ENCODE peak calls at places on chromosome 16, in eight cellular contexts. C is lower leg skin, Q is tibial nerve, G is stomach, B is transverse colon, H is sigmoid colon, R is uterus, A is body of pancreas. I is an unnamed sample.

GRCh38 chr16:84535408-84535807 is 30.9 kb upstream of the MEAK7 start:
- DNase-seq in H (no peak), C (no peak), R (no peak), G (no peak), Q (no peak), A (no peak), B (no peak), I (peak)

GRCh38 chr16:85003076-85003475 is 8.3 kb downstream of the ZDHHC7 start:
- DNase-seq in G (no peak), C (no peak), A (no peak), Q (no peak), B (no peak), H (no peak), R (no peak), I (no peak)

GRCh38 chr16:1413684-1414531 is 596 bp downstream of the UNKL start:
- DNase-seq in C (no peak), B (peak), R (peak), Q (no peak), A (peak), H (no peak), G (peak), I (peak)

GRCh38 chr16:80804061-80804450 is 342 bp downstream of the CDYL2 start:
- DNase-seq in G (no peak), H (no peak), A (peak), C (no peak), Q (no peak), R (peak), B (peak), I (peak)

GRCh38 chr16:89183975-89184684 is 12.6 kb downstream of the CDH15 start:
- DNase-seq in R (no peak), A (no peak), C (no peak), Q (no peak), G (no peak), H (no peak), B (no peak), I (no peak)

GRCh38 chr16:85204242-85205010 is 92.2 kb upstream of the CIBAR2 start:
- DNase-seq in B (no peak), R (no peak), Q (no peak), H (no peak), C (no peak), G (no peak), A (no peak), I (no peak)

GRCh38 chr16:69796285-69797118 is 34.4 kb downstream of the WWP2 start:
- DNase-seq in A (peak), Q (no peak), C (peak), G (no peak), R (peak), H (peak), B (peak), I (no peak)

GRCh38 chr16:11312718-11313492 is 31.8 kb upstream of the PRM1 start:
- DNase-seq in H (no peak), Q (no peak), C (no peak), A (peak), G (peak), B (peak), R (peak), I (no peak)

GRCh38 chr16:1678500-1679098 is 520 bp downstream of the JPT2 start:
- DNase-seq in B (peak), H (no peak), Q (peak), C (no peak), R (peak), A (peak), G (peak), I (no peak)

GRCh38 chr16:75351183-75351582 is 82.1 kb downstream of the CFDP1 start:
- DNase-seq in C (no peak), A (no peak), H (no peak), R (no peak), B (no peak), G (no peak), Q (no peak), I (no peak)

GRCh38 chr16:28308794-28309535 is 16.6 kb downstream of the SBK1 start:
- DNase-seq in B (no peak), G (no peak), A (no peak), R (no peak), H (no peak), C (no peak), Q (no peak), I (no peak)

GRCh38 chr16:77383606-77384187 is 51.1 kb downstream of the ADAMTS18 start:
- DNase-seq in A (no peak), Q (no peak), R (no peak), C (no peak), B (no peak), G (no peak), H (no peak), I (no peak)

GRCh38 chr16:75114179-75114945 is 2.2 kb downstream of the LDHD start:
- DNase-seq in R (no peak), C (no peak), Q (no peak), B (no peak), G (no peak), H (no peak), A (no peak), I (peak)

GRCh38 chr16:85304337-85304736 is 192.1 kb upstream of the CIBAR2 start:
- DNase-seq in C (no peak), G (no peak), R (no peak), Q (no peak), B (no peak), H (no peak), A (no peak), I (no peak)

GRCh38 chr16:56936950-56937349 is 5.0 kb downstream of the HERPUD1 start:
- DNase-seq in H (no peak), R (no peak), G (no peak), C (no peak), B (no peak), Q (no peak), A (no peak), I (peak)

GRCh38 chr16:89300311-89300975 is 82.9 kb downstream of the ZNF778 start:
- DNase-seq in Q (no peak), C (no peak), H (peak), B (no peak), R (no peak), G (peak), A (peak), I (no peak)

GRCh38 chr16:73020409-73020884 is 27.5 kb downstream of the ZFHX3 start:
- DNase-seq in Q (peak), G (peak), C (peak), R (no peak), H (peak), B (peak), A (peak), I (no peak)

GRCh38 chr16:11553371-11553770 is 33.3 kb downstream of the LITAF start:
- DNase-seq in G (no peak), H (no peak), R (no peak), B (no peak), Q (no peak), A (no peak), C (no peak), I (no peak)

GRCh38 chr16:23950291-23950894 is 114.6 kb downstream of the PRKCB start:
- DNase-seq in H (no peak), Q (no peak), G (no peak), A (no peak), R (no peak), C (no peak), B (no peak), I (no peak)

DNA sequence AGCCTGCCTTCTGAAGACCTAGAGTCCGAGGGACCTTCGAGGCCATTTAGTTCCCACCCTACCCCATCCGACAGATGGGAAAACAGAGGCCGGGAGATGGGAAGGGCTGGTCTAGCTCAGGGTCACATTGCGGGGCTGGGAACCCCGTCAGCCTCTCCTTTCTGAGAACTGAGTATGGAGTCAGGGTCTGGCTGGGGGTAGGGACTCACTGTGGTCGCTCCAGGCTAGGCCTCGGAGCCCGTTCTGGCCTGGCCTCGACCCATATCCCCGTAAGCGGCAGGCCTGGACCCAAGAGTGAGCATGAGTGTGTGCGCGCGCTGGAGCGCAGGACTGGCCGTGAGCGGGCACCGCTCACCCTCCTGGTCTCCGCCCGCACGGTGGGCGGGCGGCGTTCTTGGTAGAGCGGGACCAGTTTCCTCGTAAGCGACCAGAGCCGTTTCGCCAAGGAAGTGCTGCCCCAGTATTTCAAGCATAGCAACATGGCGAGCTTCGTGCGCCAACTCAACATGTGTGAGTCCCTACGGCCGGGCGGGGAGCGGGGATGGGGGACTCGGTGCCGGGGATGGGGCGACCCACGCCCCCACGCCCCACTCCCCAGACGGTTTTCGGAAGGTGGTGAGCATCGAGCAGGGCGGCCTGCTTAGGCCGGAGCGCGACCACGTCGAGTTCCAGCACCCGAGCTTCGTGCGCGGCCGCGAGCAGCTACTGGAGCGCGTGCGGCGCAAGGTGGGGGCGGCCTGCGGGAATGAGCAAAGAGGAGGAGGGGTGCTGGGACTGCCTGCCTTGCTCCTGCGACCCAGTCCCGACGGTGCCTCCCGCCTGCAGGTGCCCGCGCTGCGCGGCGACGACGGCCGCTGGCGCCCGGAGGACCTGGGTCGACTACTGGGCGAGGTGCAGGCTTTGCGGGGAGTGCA is 833 bp downstream of the HSF4 start:
- DNase-seq in C (no peak), A (no peak), B (no peak), G (no peak), Q (no peak), H (no peak), R (no peak), I (no peak)
- H3K4me3 ChIP-seq in C (no peak), A (no peak), B (peak), G (peak), Q (no peak), H (peak), R (peak), I (peak)

GRCh38 chr16:8614435-8615029 is 7.0 kb upstream of the METTL22 start:
- DNase-seq in Q (no peak), H (no peak), G (no peak), A (no peak), B (no peak), C (no peak), R (no peak), I (no peak)
- TF ChIP-seq POLR2A in Q (no peak), H (no peak), G (no peak), A (no peak), B (no peak), C (no peak), R (no peak), I (no peak)

GRCh38 chr16:74034862-74035261 is 261.8 kb upstream of the PSMD7 start:
- DNase-seq in R (no peak), G (no peak), A (no peak), H (no peak), Q (no peak), B (peak), C (no peak), I (no peak)

GRCh38 chr16:74030000-74030399 is 266.6 kb upstream of the PSMD7 start:
- DNase-seq in A (no peak), B (peak), Q (no peak), G (no peak), C (no peak), R (no peak), H (no peak), I (no peak)

GRCh38 chr16:74031551-74031950 is 265.1 kb upstream of the PSMD7 start:
- DNase-seq in B (no peak), A (no peak), G (no peak), R (no peak), Q (no peak), H (no peak), C (no peak), I (no peak)

DNA sequence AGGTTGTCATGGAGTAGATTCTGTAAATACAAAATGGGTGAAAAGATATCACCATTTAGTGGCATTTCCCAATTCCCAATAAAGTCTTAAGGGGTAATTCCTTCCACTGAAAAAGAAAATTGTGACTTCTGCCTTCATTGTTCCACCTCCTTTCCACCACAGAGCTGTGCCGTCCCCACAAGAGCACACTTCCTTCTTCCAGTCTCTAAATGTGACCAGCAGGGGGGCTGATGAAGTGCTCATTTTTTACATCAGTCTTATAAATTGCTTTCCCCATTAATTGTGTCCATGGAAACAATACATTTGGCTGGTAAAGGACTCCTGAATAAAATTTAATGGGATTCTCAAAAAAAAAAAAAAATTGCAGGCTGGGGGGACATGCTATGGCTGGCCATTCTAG is 260.8 kb upstream of the PSMD7 start:
- DNase-seq in A (no peak), C (no peak), H (no peak), Q (no peak), R (no peak), B (no peak), G (no peak), I (no peak)
- TF ChIP-seq CTCF in A (no peak), C (no peak), H (no peak), Q (no peak), R (no peak), B (no peak), G (no peak), I (no peak)

GRCh38 chr16:55478827-55479559 is at the start of gene MMP2:
- DNase-seq in H (peak), Q (peak), C (peak), R (peak), A (no peak), G (peak), B (peak), I (no peak)

GRCh38 chr16:55476625-55477533 is 2.1 kb upstream of the MMP2 start:
- DNase-seq in G (no peak), R (no peak), B (no peak), C (peak), A (no peak), H (peak), Q (no peak), I (no peak)

GRCh38 chr16:55482056-55482455 is 3.1 kb downstream of the MMP2 start:
- DNase-seq in A (no peak), C (no peak), B (no peak), Q (no peak), R (no peak), G (no peak), H (no peak), I (no peak)

GRCh38 chr16:55479560-55480197 is 681 bp downstream of the MMP2 start:
- DNase-seq in C (no peak), G (no peak), B (no peak), A (no peak), R (peak), H (no peak), Q (no peak), I (no peak)

DNA sequence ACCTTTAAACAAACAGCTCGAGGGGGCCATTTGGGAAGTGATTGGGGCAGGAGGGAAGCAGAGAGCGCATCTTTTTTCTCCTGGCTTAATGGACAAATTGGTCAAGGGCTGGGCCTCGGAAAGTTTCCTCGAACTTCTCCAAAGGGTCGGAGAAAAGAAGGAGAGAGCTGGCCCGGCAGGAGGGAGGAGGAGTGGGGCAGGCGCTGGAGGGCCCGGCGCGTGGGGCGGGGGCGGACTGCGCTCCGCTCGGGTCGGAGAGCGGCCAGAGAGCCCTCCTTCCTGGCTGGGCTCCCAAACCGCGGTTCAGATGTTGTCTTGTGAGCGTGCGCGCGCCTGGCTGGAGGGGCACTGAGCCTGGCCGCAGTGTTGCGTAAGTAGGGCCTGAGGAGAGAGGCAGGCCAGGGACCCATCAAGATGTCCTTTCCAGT is 1.2 kb downstream of the MMP2 start:
- DNase-seq in G (peak), Q (peak), A (peak), C (peak), B (peak), R (peak), H (peak), I (no peak)
- H3K4me3 ChIP-seq in G (peak), Q (peak), A (no peak), C (peak), B (peak), R (peak), H (peak), I (peak)

GRCh38 chr16:2767891-2768290 is 9.2 kb downstream of the ELOB start:
- DNase-seq in R (no peak), C (no peak), G (no peak), H (no peak), A (no peak), B (no peak), Q (no peak), I (peak)
- TF ChIP-seq POLR2A in R (no peak), C (no peak), G (no peak), H (no peak), A (no peak), B (no peak), Q (no peak), I (no peak)

GRCh38 chr16:7025616-7026190 is 306.9 kb upstream of the RBFOX1 start:
- DNase-seq in G (peak), A (peak), C (peak), R (peak), Q (peak), B (peak), H (peak), I (peak)
- TF ChIP-seq CTCF in G (peak), A (peak), C (no peak), R (no peak), Q (no peak), B (peak), H (peak), I (no peak)

GRCh38 chr16:3086596-3087242 is 12.4 kb downstream of the ZSCAN10 start:
- DNase-seq in R (no peak), C (no peak), H (no peak), B (no peak), G (no peak), A (no peak), Q (no peak), I (no peak)
- H3K4me3 ChIP-seq in R (no peak), C (peak), H (peak), B (peak), G (peak), A (no peak), Q (no peak), I (peak)

GRCh38 chr16:46972971-46973456 is 460 bp downstream of the DNAJA2 start:
- DNase-seq in B (peak), C (peak), A (peak), H (peak), Q (no peak), R (no peak), G (peak), I (peak)

GRCh38 chr16:46975165-46975564 is 1.7 kb upstream of the DNAJA2 start:
- DNase-seq in H (no peak), A (no peak), C (no peak), G (no peak), Q (no peak), B (no peak), R (no peak), I (no peak)

GRCh38 chr16:46972429-46972970 is 974 bp downstream of the DNAJA2 start:
- DNase-seq in C (no peak), G (no peak), B (no peak), R (no peak), H (no peak), A (no peak), Q (no peak), I (no peak)

GRCh38 chr16:46974352-46974751 is 878 bp upstream of the DNAJA2 start:
- DNase-seq in G (no peak), Q (no peak), A (no peak), C (no peak), H (no peak), R (no peak), B (no peak), I (no peak)

DNA sequence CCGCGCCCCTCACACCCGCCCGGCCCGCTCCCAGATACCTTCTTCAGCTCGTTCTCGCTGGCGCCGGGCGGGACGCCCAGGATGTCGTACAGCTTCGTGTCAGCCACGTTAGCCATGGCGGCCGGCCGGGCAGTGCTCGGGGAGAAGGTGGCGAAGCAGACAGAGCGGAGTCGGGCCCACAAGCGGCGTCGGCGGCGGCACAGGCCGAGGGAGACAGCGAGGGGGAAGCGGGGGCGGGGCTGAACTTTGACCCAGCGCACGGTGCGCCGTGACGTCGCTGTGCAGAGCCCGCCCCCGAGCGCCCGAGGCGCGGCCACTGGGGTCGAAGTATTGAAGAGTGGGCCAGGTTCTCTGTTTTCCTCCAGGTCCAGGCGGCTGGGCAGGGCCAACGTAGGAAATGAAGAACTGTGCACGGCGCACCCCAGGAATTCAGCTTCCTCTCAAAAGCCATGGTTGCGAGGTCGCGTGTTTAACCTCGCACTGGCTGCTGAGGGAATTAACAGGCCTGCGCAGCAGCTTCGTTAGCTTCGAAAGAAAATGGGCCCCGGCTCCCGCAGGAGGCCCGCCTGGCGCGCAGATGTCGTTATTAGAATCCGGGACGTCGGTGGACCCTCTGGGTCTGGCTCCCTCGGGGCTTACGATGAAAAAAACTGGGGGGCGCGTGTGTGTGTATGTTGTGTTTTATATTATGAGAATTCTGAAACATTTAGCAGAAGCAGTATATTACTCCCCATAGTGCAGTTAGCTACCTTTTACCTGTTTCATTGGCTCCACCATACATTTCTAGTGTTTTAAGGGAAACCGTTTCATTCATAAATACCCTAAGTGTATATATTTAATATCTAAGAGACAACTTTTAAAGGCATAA is at the start of gene DNAJA2:
- DNase-seq in C (peak), G (peak), A (peak), R (peak), H (peak), B (peak), Q (peak), I (peak)
- TF ChIP-seq POLR2A in C (peak), G (peak), A (peak), R (peak), H (peak), B (peak), Q (peak), I (peak)

I was measured in spleen.